ENCODE peak calls at places on chromosomes 13 and 19, in ten cellular contexts. R, M, N, G, T, B, J, P, A and Y are unnamed samples.

GRCh38 chr13:47896546-47896945 is 104.5 kb downstream of the SUCLA2 start:
- DNase-seq in A (no peak), R (no peak), M (no peak), G (no peak), B (no peak), P (no peak), J (no peak), N (no peak), T (no peak), Y (no peak)

GRCh38 chr19:35544110-35544802 is 1.2 kb upstream of the TMEM147 start:
- DNase-seq in A (no peak), M (no peak), P (no peak), G (no peak), J (no peak), T (no peak), N (no peak), B (no peak), R (no peak), Y (no peak)

GRCh38 chr19:19778666-19779065 is 42.9 kb downstream of the ZNF506 start:
- DNase-seq in M (no peak), B (no peak), G (no peak), J (no peak), A (no peak), T (no peak), P (no peak), N (no peak), R (no peak), Y (no peak)

GRCh38 chr19:1063030-1063908 is 3.7 kb upstream of the ARHGAP45 start:
- DNase-seq in J (no peak), P (no peak), B (peak), G (no peak), R (no peak), A (no peak), T (peak), M (peak), N (no peak), Y (no peak)

GRCh38 chr19:5539431-5539833 is 28.3 kb downstream of the TINCR start:
- DNase-seq in P (no peak), J (no peak), A (no peak), T (no peak), G (no peak), B (no peak), M (no peak), R (peak), N (no peak), Y (no peak)

GRCh38 chr19:12794196-12794921 is 3.1 kb downstream of the JUNB start:
- DNase-seq in G (no peak), R (no peak), M (no peak), T (no peak), N (no peak), B (peak), P (no peak), A (no peak), J (no peak), Y (no peak)

GRCh38 chr19:55305491-55305890 is 19.6 kb downstream of the TMEM150B start:
- DNase-seq in M (no peak), A (no peak), P (peak), N (peak), B (peak), R (peak), G (no peak), T (peak), J (no peak), Y (no peak)

GRCh38 chr13:23639672-23640275 is 69.6 kb downstream of the TNFRSF19 start:
- DNase-seq in N (no peak), R (no peak), G (no peak), J (no peak), P (no peak), B (no peak), M (no peak), T (no peak), A (peak), Y (no peak)

GRCh38 chr19:41521860-41522555 is 54.0 kb upstream of the CEACAM21 start:
- DNase-seq in G (no peak), T (peak), M (peak), N (no peak), P (no peak), J (no peak), A (no peak), B (no peak), R (peak), Y (no peak)
- TF ChIP-seq CTCF in G (no peak), T (no peak), M (no peak), N (no peak), P (no peak), J (no peak), A (no peak), B (no peak), R (no peak), Y (no peak)

DNA sequence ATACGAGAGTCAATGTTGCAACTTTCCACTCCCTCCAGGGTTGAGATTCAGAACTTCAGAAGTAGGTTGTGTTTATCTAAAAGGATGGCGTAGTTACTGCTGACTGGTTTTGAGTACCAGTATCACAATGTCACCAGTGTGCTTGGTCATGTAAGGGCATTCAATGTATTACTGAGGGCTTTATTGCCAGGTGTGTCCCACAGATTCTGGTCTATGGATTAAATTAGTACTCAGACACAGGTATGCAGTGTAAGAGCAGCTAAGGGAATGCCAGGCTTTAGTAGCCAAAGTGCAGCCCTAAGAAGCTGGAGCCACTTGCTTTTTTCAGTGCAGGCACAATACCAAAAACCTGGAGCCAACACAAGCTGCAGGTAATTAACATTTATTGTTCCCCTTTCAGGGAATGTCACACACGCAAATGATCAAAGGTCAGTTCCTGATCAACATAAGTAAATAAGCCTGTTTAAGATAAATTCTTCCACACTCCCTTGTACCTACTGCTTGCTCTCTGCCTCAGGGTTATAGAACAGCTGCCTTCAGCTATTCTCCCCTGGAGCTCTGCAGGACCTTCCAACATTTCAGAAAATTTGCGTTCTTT is 130.1 kb upstream of the ZNF91 start:
- DNase-seq in G (no peak), N (no peak), B (no peak), A (no peak), M (no peak), T (no peak), P (no peak), J (no peak), R (no peak), Y (no peak)
- H3K27ac ChIP-seq in G (no peak), N (no peak), B (no peak), A (no peak), M (no peak), T (no peak), P (no peak), J (no peak), R (no peak), Y (no peak)

GRCh38 chr13:21176195-21176981 is at the start of the genes MRPL57 and SKA3:
- DNase-seq in P (peak), M (peak), G (peak), A (peak), N (peak), R (peak), B (peak), T (peak), J (peak), Y (peak)
- TF ChIP-seq CTCF in P (no peak), M (peak), G (peak), A (no peak), N (peak), R (no peak), B (no peak), T (no peak), J (peak), Y (peak)

DNA sequence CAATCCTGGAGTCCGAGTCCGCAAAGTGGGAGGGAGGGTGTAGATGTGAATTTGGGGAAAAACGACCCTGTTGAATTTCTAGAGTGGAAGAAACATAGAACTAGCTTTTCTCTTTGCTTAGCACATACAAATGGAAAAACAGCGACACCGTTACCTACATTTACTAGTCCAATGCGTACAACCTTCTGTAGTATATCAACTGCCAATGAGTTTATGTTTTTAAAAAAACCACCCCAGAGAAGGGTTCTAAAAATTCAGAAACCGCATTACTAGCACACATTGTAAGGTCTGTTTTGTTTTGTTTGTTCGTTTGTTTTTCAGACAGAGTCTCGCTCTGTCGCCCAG is 332 bp upstream of the SUPT20H start:
- DNase-seq in P (no peak), R (no peak), J (no peak), A (no peak), G (no peak), M (no peak), T (no peak), N (no peak), B (no peak), Y (no peak)
- H3K27ac ChIP-seq in P (no peak), R (no peak), J (peak), A (no peak), G (peak), M (peak), T (peak), N (peak), B (no peak), Y (peak)

GRCh38 chr13:109780880-109781383 is 5.5 kb downstream of the IRS2 start:
- DNase-seq in J (no peak), R (no peak), P (no peak), M (no peak), N (no peak), G (peak), A (no peak), B (no peak), T (peak), Y (no peak)

GRCh38 chr13:109782066-109782822 is 4.1 kb downstream of the IRS2 start:
- DNase-seq in J (no peak), N (no peak), M (no peak), G (no peak), R (no peak), P (no peak), A (no peak), B (peak), T (peak), Y (no peak)

GRCh38 chr13:109779876-109780516 is 6.4 kb downstream of the IRS2 start:
- DNase-seq in G (peak), A (no peak), B (no peak), N (no peak), T (no peak), J (no peak), R (no peak), P (no peak), M (no peak), Y (no peak)

GRCh38 chr13:109782823-109783411 is 3.5 kb downstream of the IRS2 start:
- DNase-seq in J (no peak), T (no peak), R (no peak), N (no peak), M (no peak), G (peak), P (no peak), A (no peak), B (no peak), Y (no peak)

GRCh38 chr13:109781384-109782065 is 4.9 kb downstream of the IRS2 start:
- DNase-seq in G (peak), J (no peak), M (no peak), N (no peak), B (peak), A (no peak), T (peak), R (no peak), P (no peak), Y (no peak)
- TF ChIP-seq CTCF in G (no peak), J (no peak), M (no peak), N (no peak), B (no peak), A (no peak), T (no peak), R (no peak), P (no peak), Y (no peak)

GRCh38 chr13:22027561-22027960 is 356.7 kb downstream of the FGF9 start:
- DNase-seq in J (no peak), T (no peak), N (no peak), B (no peak), R (no peak), A (no peak), M (no peak), P (no peak), G (no peak), Y (no peak)
- H3K27ac ChIP-seq in J (no peak), T (no peak), N (no peak), B (no peak), R (no peak), A (no peak), M (no peak), P (no peak), G (no peak), Y (no peak)

GRCh38 chr19:34066007-34066656 is 106.2 kb upstream of the LSM14A start:
- DNase-seq in A (no peak), T (no peak), J (no peak), B (no peak), P (no peak), M (no peak), N (no peak), G (no peak), R (peak), Y (no peak)

DNA sequence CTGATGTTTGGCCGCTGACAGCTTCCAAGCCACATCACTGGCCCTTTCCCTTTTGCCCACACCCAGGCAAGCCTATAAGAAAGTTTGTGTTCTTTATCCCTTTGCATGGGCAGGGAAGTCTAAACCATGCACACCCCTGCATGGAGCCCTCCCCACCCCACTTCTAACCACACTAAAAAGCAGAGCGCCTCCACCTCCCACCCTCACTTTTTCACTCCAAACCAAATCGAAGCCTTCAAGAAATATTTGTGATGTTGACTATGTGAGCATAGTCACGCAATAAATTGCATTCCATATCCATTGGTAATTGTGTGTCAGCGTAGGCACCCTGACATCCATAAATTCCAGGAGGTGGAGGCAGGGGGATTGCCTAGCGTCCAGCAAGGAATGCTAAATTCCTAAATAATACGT is 104.4 kb upstream of the LSM14A start:
- DNase-seq in M (no peak), A (peak), R (no peak), N (no peak), G (no peak), B (no peak), T (no peak), P (no peak), J (peak), Y (no peak)
- TF ChIP-seq CTCF in M (no peak), A (no peak), R (no peak), N (no peak), G (no peak), B (no peak), T (no peak), P (no peak), J (no peak), Y (no peak)